ENCODE peak calls at places on chromosomes 3 and 15, in four cellular contexts. M is heart right ventricle, D is SJSA1, O is pancreas. U is an unnamed sample.
A peak's percentile ranks its signal among the peaks of the same experiment; 100 is the strongest.

GRCh38 chr3:141743305-141743704 is 5.2 kb downstream of the RNF7 start:
- DNase-seq in O (no peak), M (no peak), D (no peak), U (no peak)

GRCh38 chr3:33004961-33005360 is 53.5 kb downstream of the CCR4 start:
- DNase-seq in O (no peak), M (no peak), D (no peak), U (no peak)

GRCh38 chr15:83380682-83381081 is 66.5 kb upstream of the SH3GL3 start:
- DNase-seq in M (peak; percentile 31), O (peak; percentile 39), D (no peak), U (peak; percentile 28)

GRCh38 chr15:99564221-99565030 is 1.4 kb upstream of the MEF2A start:
- DNase-seq in M (peak; percentile 26), D (no peak), O (peak; percentile 24), U (no peak)

GRCh38 chr3:155809181-155809580 is 3.1 kb upstream of the C3orf33 start:
- DNase-seq in D (no peak), M (no peak), O (no peak), U (no peak)

GRCh38 chr3:187139126-187139894 is at the start of gene RPL39L:
- DNase-seq in O (peak; percentile 64), M (peak; percentile 78), D (peak; percentile 76), U (peak; percentile 40)

GRCh38 chr15:27627623-27628022 is 471.5 kb downstream of the OCA2 start:
- DNase-seq in O (no peak), M (no peak), D (no peak), U (no peak)

GRCh38 chr3:12379640-12380407 is 91.0 kb downstream of the PPARG start:
- DNase-seq in M (no peak), O (no peak), D (no peak), U (no peak)

GRCh38 chr3:150174179-150174578 is 203.5 kb upstream of the PFN2 start:
- DNase-seq in O (no peak), M (no peak), D (no peak), U (no peak)

GRCh38 chr3:115204470-115204869 is 57.4 kb upstream of the ZBTB20 start:
- DNase-seq in D (no peak), M (no peak), O (no peak), U (no peak)

GRCh38 chr3:140103986-140104645 is 169.1 kb downstream of the CLSTN2 start:
- DNase-seq in O (no peak), D (no peak), M (no peak), U (no peak)

GRCh38 chr15:42088801-42089640 is 5.3 kb downstream of the PLA2G4D start:
- DNase-seq in O (no peak), M (no peak), D (no peak), U (no peak)

GRCh38 chr3:146948161-146948560 is 343.0 kb upstream of the PLSCR5 start:
- DNase-seq in D (no peak), M (no peak), O (no peak), U (no peak)

GRCh38 chr3:69161587-69162196 is 39.3 kb upstream of the LMOD3 start:
- DNase-seq in O (no peak), M (peak; percentile 25), D (no peak), U (no peak)

GRCh38 chr3:25863560-25863959 is 73.7 kb downstream of the OXSM start:
- DNase-seq in O (no peak), D (no peak), M (no peak), U (no peak)

GRCh38 chr3:147943265-147943945 is 534.2 kb downstream of the ZIC1 start:
- DNase-seq in M (no peak), O (no peak), D (peak; percentile 62), U (no peak)

GRCh38 chr15:95601525-95601924 is 729.0 kb upstream of the NR2F2 start:
- DNase-seq in O (no peak), D (no peak), M (no peak), U (no peak)

GRCh38 chr15:80487884-80488283 is 83.7 kb downstream of the ARNT2 start:
- DNase-seq in D (no peak), M (no peak), O (no peak), U (no peak)

GRCh38 chr3:156665296-156665695 is 9.1 kb upstream of the TIPARP start:
- DNase-seq in D (no peak), O (no peak), M (no peak), U (no peak)

GRCh38 chr3:89289791-89290190 is 182.4 kb downstream of the EPHA3 start:
- DNase-seq in M (no peak), D (no peak), O (no peak), U (no peak)

GRCh38 chr3:73179601-73180000 is 118.1 kb downstream of the EBLN2 start:
- DNase-seq in O (no peak), D (no peak), M (no peak), U (no peak)

GRCh38 chr3:55180936-55181535 is 253.2 kb upstream of the LRTM1 start:
- DNase-seq in O (no peak), M (peak; percentile 36), D (no peak), U (no peak)

GRCh38 chr15:98955331-98955730 is 52.3 kb downstream of the PGPEP1L start:
- DNase-seq in D (no peak), O (no peak), M (peak; percentile 60), U (peak; percentile 68)

GRCh38 chr15:70197945-70198361 is 100.2 kb upstream of the TLE3 start:
- DNase-seq in D (no peak), M (no peak), O (no peak), U (no peak)

GRCh38 chr3:12536423-12536822 is 8.9 kb downstream of the MKRN2OS start:
- DNase-seq in O (no peak), M (no peak), D (no peak), U (no peak)

GRCh38 chr3:151426337-151426648 is 34.6 kb downstream of the IGSF10 start:
- DNase-seq in D (no peak), M (no peak), O (no peak), U (no peak)

GRCh38 chr15:52678468-52679231 is 538 bp downstream of the ATOSA start:
- DNase-seq in O (peak; percentile 91), D (peak; percentile 53), M (peak; percentile 67), U (no peak)

GRCh38 chr3:33061782-33062181 is 35.2 kb downstream of the GLB1 start:
- DNase-seq in O (no peak), D (no peak), M (no peak), U (no peak)

GRCh38 chr3:135261916-135262315 is 466.9 kb downstream of the EPHB1 start:
- DNase-seq in D (no peak), O (no peak), M (no peak), U (no peak)

GRCh38 chr3:195815169-195815771 is 3.5 kb upstream of the MUC4 start:
- DNase-seq in D (no peak), O (no peak), M (no peak), U (no peak)
- H3K27ac ChIP-seq in D (no peak overlapping the region), O (no peak overlapping the region), M (no peak overlapping the region), U (no peak overlapping the region)

GRCh38 chr3:116947148-116947547 is 237.6 kb downstream of the TUSC7 start:
- DNase-seq in O (no peak), M (no peak), D (no peak), U (no peak)

GRCh38 chr3:116946376-116946775 is 236.8 kb downstream of the TUSC7 start:
- DNase-seq in M (no peak), O (no peak), D (no peak), U (no peak)

GRCh38 chr3:116950302-116951055 is 240.9 kb downstream of the TUSC7 start:
- DNase-seq in D (no peak), O (no peak), M (no peak), U (no peak)

GRCh38 chr3:116947809-116948208 is 238.2 kb downstream of the TUSC7 start:
- DNase-seq in D (no peak), M (no peak), O (no peak), U (peak; percentile 94)

DNA sequence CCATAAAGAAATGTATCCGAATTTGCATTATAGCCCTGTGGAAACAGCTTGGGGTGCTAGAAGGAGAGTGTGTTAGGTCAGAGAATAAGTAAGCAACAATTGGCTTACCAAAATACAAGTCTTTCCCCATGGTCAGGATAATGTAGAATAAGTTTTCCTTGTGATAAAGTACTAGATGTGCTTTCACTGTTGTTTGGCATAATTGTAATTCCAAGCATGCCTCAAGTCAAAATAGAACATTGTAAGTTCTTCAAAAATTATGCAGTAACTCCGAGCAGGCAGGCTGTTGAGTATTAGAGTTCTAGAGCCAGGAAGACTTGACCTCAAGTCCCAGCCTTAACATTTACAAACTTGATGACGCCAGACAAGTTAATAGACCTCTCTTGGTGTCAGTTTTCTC is 242.0 kb downstream of the TUSC7 start:
- DNase-seq in O (no peak), M (no peak), D (no peak), U (no peak)
- H3K27ac ChIP-seq in O (no peak overlapping the region), M (no peak overlapping the region), D (no peak overlapping the region), U (no peak overlapping the region)

DNA sequence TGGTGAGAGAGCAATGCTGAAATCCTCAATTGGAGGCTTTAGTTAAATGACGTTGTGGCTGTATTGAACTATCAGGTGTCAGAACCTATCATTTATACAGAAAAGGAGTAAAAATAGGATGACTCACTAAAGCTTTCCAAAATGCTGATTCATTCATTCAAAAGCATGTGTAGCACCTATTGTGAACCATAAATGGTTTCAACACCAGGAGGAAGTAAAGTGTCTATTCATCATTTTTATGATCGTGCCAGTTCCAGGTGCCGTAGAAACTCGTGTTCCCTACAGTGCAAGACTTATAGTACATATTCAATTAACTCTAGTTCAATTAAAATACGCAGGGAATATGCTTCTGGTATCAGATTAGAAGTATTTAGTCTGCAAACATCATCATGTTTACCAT is 66.5 kb upstream of the ARRDC4 start:
- DNase-seq in D (no peak), M (no peak), O (no peak), U (no peak)
- H3K27ac ChIP-seq in D (no peak overlapping the region), M (no peak overlapping the region), O (no peak overlapping the region), U (no peak overlapping the region)

GRCh38 chr15:66760968-66761722 is 59.1 kb downstream of the SMAD6 start:
- DNase-seq in D (peak; percentile 77), O (no peak), M (peak; percentile 49), U (no peak)
- H3K27ac ChIP-seq in D (peak overlapping the region; percentile 88), O (peak overlapping the region; percentile 22), M (peak overlapping the region; percentile 41), U (no peak overlapping the region)

DNA sequence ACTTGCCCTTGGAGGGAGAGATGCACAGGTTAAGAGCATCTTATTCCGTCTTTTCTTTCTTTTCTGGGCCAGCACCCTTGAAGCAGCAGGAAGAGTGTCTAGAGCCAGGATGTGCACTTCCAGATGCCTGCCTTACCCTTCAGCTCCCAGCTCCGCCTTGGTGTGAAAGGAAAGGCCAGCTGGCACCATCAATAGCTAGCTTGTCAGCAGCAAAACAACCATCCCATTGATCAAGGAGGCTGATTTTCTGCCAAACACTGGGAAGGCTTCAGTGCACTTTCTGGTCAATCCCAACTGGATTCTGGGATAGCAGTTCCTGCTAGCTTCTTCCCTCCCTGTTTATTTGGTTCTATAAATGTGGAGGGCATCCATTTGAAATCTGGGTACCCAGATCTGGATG is 110.9 kb upstream of the GALNT15 start:
- DNase-seq in D (no peak), O (no peak), M (no peak), U (peak; percentile 87)
- H3K27ac ChIP-seq in D (no peak overlapping the region), O (no peak overlapping the region), M (peak overlapping the region; percentile 80), U (peak overlapping the region; percentile 94)

DNA sequence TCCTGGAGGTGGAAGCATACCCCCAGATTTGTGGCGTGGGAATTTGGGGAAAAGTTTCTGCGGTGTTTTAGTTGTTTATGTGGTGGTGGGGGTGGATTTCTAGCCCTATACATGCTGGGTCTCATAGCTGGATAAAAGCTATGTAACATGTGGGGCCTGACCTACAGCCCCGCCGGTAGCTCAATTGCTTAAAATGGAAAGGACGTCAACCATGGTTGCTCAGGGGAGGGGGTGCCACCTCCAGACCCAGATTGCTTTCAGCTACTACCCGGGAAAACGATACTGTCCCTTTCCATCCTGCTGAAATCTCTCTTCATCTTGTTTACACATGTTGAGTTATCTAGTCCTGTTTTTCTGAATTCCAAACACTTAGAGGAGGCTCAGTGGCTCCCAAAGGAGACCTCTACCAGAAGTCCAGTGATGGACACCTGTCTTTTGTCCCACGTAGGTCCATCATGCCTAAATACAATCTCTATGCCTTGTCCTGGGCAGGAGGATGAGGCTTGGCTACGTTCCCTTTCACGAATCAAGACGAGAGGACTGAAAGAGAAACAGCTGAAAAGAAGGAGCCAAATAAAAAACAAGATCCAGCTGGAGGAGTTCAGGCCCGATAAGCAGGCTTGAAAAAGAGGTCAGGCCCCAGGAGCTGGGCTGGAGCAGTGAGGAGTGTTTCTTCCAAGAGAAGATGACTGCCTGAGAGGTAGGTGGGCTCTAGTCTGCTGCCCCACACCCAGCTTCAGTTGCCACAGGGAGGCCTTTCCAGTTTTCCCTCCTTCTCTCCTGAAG is 72.1 kb upstream of the TPRG1 start:
- DNase-seq in O (no peak), M (peak; percentile 29), D (no peak), U (no peak)
- H3K27ac ChIP-seq in O (no peak overlapping the region), M (peak overlapping the region; percentile 62), D (no peak overlapping the region), U (no peak overlapping the region)

U was measured in caudate nucleus.